ENCODE peak calls at places on chromosomes 13 and 19, in seven cellular contexts. G is hepatocyte, K is neural progenitor cell, N is adrenal gland, X is GM23338, L is cardiac muscle cell, E is Peyer's patch. P is an unnamed sample.

GRCh38 chr19:40603719-40604646 is 2.8 kb downstream of the LTBP4 start:
- DNase-seq in K (peak; percentile 99), X (peak; percentile 100), L (peak; percentile 98), N (peak; percentile 96), E (peak; percentile 100), G (peak; percentile 99), P (peak; percentile 97)

GRCh38 chr19:22784051-22784450 is at the start of gene ZNF99:
- DNase-seq in X (no peak), K (no peak), E (no peak), G (no peak), N (peak; percentile 55), L (no peak), P (peak; percentile 58)

GRCh38 chr13:110560606-110561334 is 752 bp downstream of the RAB20 start:
- DNase-seq in L (peak; percentile 69), G (peak; percentile 60), K (peak; percentile 72), N (peak; percentile 74), E (no peak), X (peak; percentile 69), P (peak; percentile 68)

GRCh38 chr13:23687614-23688013 is 117.4 kb downstream of the TNFRSF19 start:
- DNase-seq in K (no peak), L (no peak), N (no peak), X (no peak), G (no peak), E (no peak), P (no peak)

GRCh38 chr13:73368608-73369007 is 309.8 kb downstream of the KLF5 start:
- DNase-seq in E (no peak), G (peak; percentile 34), K (no peak), N (no peak), X (no peak), L (no peak), P (no peak)

GRCh38 chr19:49020342-49020741 is 3.5 kb upstream of the LHB start:
- DNase-seq in N (no peak), E (no peak), L (no peak), K (no peak), G (no peak), X (peak; percentile 72), P (no peak)

GRCh38 chr13:43085545-43085944 is 62.2 kb downstream of the DNAJC15 start:
- DNase-seq in N (no peak), E (no peak), X (peak; percentile 43), G (peak; percentile 32), K (no peak), L (peak; percentile 42), P (no peak)

GRCh38 chr19:52188822-52189744 is 769 bp upstream of the PPP2R1A start:
- DNase-seq in X (peak; percentile 66), L (peak; percentile 61), E (peak; percentile 97), K (no peak), G (peak; percentile 73), N (peak; percentile 88), P (peak; percentile 78)

GRCh38 chr13:49308977-49309408 is 61.3 kb downstream of the CDADC1 start:
- DNase-seq in E (no peak), G (no peak), K (no peak), L (no peak), X (no peak), N (no peak), P (peak; percentile 77)

GRCh38 chr13:31331051-31331450 is 131.3 kb downstream of the B3GLCT start:
- DNase-seq in E (no peak), K (no peak), N (no peak), X (no peak), L (no peak), G (no peak), P (no peak)

GRCh38 chr19:22545751-22546150 is 88.4 kb upstream of the ZNF492 start:
- DNase-seq in N (peak; percentile 52), E (no peak), L (no peak), X (peak; percentile 67), G (no peak), K (peak; percentile 7), P (no peak)

GRCh38 chr19:47499371-47499770 is 15.4 kb upstream of the KPTN start:
- DNase-seq in G (no peak), N (no peak), X (no peak), E (no peak), K (no peak), L (no peak), P (no peak)
- H3K36me3 ChIP-seq in G (no peaks in the 10 kb centered on the region), N (no peaks in the 10 kb centered on the region), X (no peaks in the 10 kb centered on the region), E (no peaks in the 10 kb centered on the region), K (no peaks in the 10 kb centered on the region), L (no peaks in the 10 kb centered on the region), P (peaks cover 2% of the 10 kb centered on the region)

DNA sequence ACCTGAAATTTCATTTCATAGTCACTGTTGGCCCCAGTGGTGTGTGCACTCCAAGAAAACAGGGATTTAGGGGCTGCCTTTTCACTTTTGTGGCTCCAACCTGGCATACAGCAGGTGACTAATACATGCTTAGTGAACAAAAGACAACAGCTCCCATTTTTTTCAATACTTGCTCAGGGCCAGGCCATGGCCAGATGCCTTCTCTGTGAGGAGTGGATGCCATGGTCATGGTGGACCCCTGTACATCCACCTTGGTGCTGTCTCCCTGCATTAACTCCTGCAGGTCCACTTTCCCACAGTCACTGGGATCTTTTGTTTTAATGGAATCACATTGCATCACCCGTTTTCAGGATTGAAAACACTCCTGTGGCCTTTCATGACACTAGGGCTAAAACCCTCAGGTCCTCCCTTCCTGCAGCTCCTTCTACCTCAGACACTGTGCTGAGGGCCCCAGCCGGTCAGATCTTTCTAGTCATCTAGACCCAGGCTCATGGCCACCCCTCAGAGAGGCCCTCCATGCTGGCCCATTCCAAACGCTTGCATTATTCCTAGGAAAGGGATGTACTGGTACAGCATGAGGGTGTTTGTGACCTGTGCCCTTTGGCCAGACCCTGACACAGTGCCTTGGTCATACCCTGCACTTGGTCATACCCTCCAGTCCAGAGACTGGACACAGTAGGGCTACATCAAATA is 1.2 kb upstream of the TMEM147 start:
- DNase-seq in N (no peak), X (no peak), L (no peak), E (no peak), K (no peak), G (no peak), P (no peak)
- H3K36me3 ChIP-seq in N (no peaks in the 10 kb centered on the region), X (peaks cover 7% of the 10 kb centered on the region), L (no peaks in the 10 kb centered on the region), E (no peaks in the 10 kb centered on the region), K (no peaks in the 10 kb centered on the region), G (no peaks in the 10 kb centered on the region), P (no peaks in the 10 kb centered on the region)

GRCh38 chr19:19528721-19529490 is at the start of gene YJEFN3:
- DNase-seq in N (peak; percentile 36), L (no peak), K (peak; percentile 61), X (peak; percentile 86), G (no peak), E (no peak), P (no peak)

GRCh38 chr19:19525611-19526380 is 2.9 kb upstream of the YJEFN3 start:
- DNase-seq in L (no peak), G (no peak), N (no peak), X (peak; percentile 58), E (no peak), K (no peak), P (no peak)

GRCh38 chr19:19526581-19527370 is 1.9 kb upstream of the YJEFN3 start:
- DNase-seq in G (no peak), E (no peak), K (no peak), X (no peak), L (no peak), N (no peak), P (no peak)

GRCh38 chr19:19527674-19528625 is 761 bp upstream of the YJEFN3 start:
- DNase-seq in N (no peak), K (no peak), L (no peak), G (no peak), X (peak; percentile 1), E (no peak), P (no peak)

GRCh38 chr19:19527371-19527656 is 1.4 kb upstream of the YJEFN3 start:
- DNase-seq in E (no peak), X (no peak), N (no peak), L (no peak), K (no peak), G (no peak), P (no peak)
- H3K36me3 ChIP-seq in E (no peaks in the 10 kb centered on the region), X (peaks cover 6% of the 10 kb centered on the region), N (no peaks in the 10 kb centered on the region), L (peaks cover 3% of the 10 kb centered on the region), K (no peaks in the 10 kb centered on the region), G (no peaks in the 10 kb centered on the region), P (peaks cover 12% of the 10 kb centered on the region)

DNA sequence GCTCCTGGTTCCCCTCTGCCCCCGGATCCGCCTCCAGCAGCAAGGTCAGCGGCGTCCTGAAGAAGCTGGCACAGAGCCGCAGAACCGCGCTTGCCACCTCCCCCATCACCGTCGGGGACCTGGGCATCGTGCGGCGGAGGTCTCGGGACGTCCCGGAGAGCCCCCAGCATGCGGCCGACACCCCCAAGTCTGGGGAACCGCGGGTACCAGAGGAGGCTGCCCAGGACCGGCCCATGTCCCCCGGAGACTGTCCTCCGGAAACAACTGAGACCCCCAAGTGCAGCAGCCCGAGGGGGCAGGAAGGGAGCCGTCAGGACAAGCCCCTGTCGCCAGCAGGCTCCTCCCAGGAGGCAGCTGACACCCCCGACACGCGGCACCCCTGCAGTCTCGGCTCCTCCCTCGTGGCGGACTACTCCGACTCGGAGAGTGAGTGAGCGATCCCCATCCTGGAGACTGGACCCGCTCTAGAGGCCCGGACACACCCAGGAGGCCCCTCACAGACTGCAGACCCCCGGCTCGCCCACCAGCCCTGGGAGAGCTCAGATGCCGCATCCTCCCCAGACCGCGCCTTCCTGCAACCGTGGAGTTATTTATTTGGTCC is 1.6 kb upstream of the MRI1 start:
- DNase-seq in N (no peak), X (no peak), K (no peak), G (no peak), L (no peak), E (no peak), P (no peak)
- H3K36me3 ChIP-seq in N (no peaks in the 10 kb centered on the region), X (peaks cover 10% of the 10 kb centered on the region), K (no peaks in the 10 kb centered on the region), G (no peaks in the 10 kb centered on the region), L (peaks cover 26% of the 10 kb centered on the region), E (no peaks in the 10 kb centered on the region), P (peaks cover 29% of the 10 kb centered on the region)

GRCh38 chr19:1418951-1419735 is 11.8 kb downstream of the DAZAP1 start:
- DNase-seq in N (no peak), K (no peak), L (no peak), G (no peak), X (no peak), E (no peak), P (no peak)
- H3K36me3 ChIP-seq in N (no peaks in the 10 kb centered on the region), K (no peaks in the 10 kb centered on the region), L (peaks cover 27% of the 10 kb centered on the region), G (no peaks in the 10 kb centered on the region), X (peaks cover 31% of the 10 kb centered on the region), E (no peaks in the 10 kb centered on the region), P (peaks cover 33% of the 10 kb centered on the region)

DNA sequence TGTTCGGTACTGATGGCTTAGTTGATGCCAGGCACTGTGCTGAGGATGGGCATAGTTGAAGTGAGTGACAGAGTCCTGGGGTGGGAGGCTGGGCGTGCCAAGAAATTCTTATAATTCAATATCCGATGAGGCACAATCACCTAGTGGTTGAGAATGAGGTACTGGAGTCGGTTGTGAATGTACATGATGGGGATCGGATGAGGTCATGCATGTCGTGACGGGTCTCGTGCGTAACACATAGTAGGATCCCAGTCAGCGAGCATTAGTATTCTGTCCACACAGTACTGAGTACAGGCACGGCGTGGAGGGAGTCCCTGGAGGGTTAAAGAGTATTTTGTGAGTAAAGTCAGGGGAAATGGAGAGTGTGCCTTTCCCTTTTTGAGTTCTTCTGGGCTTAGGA is 2.8 kb downstream of the SAFB start:
- DNase-seq in L (no peak), K (no peak), E (no peak), G (no peak), N (no peak), X (no peak), P (no peak)
- H3K36me3 ChIP-seq in L (peaks cover 32% of the 10 kb centered on the region), K (peaks cover 17% of the 10 kb centered on the region), E (no peaks in the 10 kb centered on the region), G (no peaks in the 10 kb centered on the region), N (no peaks in the 10 kb centered on the region), X (peaks cover 34% of the 10 kb centered on the region), P (no peaks in the 10 kb centered on the region)

P was measured in right lobe of liver.